ENCODE peak calls at places on chromosomes 12 and 14, in nine cellular contexts. One of them, this sample, is unnamed.

GRCh38 chr12:1644523-1645438 is 15.8 kb downstream of the WNT5B start:
- DNase-seq in CD8-positive, alpha-beta T cell: no peak
- DNase-seq in endothelial cell: no peak
- DNase-seq in heart right ventricle: peak
- DNase-seq in kidney epithelial cell: no peak
- DNase-seq in nephron progenitor cell: no peak
- DNase-seq in right atrium auricular region: peak
- DNase-seq in suprapubic skin: no peak
- DNase-seq in esophagus muscularis mucosa: no peak
- DNase-seq in this sample: no peak

GRCh38 chr12:74317078-74317581 is 220.5 kb upstream of the ATXN7L3B start:
- DNase-seq in heart right ventricle: no peak
- DNase-seq in kidney epithelial cell: peak
- DNase-seq in endothelial cell: peak
- DNase-seq in suprapubic skin: no peak
- DNase-seq in nephron progenitor cell: peak
- DNase-seq in CD8-positive, alpha-beta T cell: no peak
- DNase-seq in esophagus muscularis mucosa: no peak
- DNase-seq in right atrium auricular region: no peak
- DNase-seq in this sample: no peak

GRCh38 chr12:30979371-30980259 is 53.1 kb downstream of the TSPAN11 start:
- DNase-seq in endothelial cell: no peak
- DNase-seq in esophagus muscularis mucosa: no peak
- DNase-seq in CD8-positive, alpha-beta T cell: no peak
- DNase-seq in nephron progenitor cell: no peak
- DNase-seq in suprapubic skin: no peak
- DNase-seq in kidney epithelial cell: no peak
- DNase-seq in heart right ventricle: no peak
- DNase-seq in right atrium auricular region: no peak
- DNase-seq in this sample: no peak

GRCh38 chr12:62866451-62867082 is 68.4 kb downstream of the PPM1H start:
- DNase-seq in nephron progenitor cell: peak
- DNase-seq in endothelial cell: peak
- DNase-seq in right atrium auricular region: no peak
- DNase-seq in CD8-positive, alpha-beta T cell: no peak
- DNase-seq in heart right ventricle: no peak
- DNase-seq in kidney epithelial cell: peak
- DNase-seq in suprapubic skin: no peak
- DNase-seq in esophagus muscularis mucosa: no peak
- DNase-seq in this sample: no peak

GRCh38 chr14:74552623-74553022 is 59.1 kb downstream of the ISCA2 start:
- DNase-seq in esophagus muscularis mucosa: no peak
- DNase-seq in suprapubic skin: peak
- DNase-seq in endothelial cell: no peak
- DNase-seq in CD8-positive, alpha-beta T cell: no peak
- DNase-seq in heart right ventricle: peak
- DNase-seq in nephron progenitor cell: no peak
- DNase-seq in right atrium auricular region: peak
- DNase-seq in kidney epithelial cell: no peak
- DNase-seq in this sample: no peak

GRCh38 chr12:1890810-1891209 is 27.6 kb downstream of the CACNA2D4 start:
- DNase-seq in nephron progenitor cell: no peak
- DNase-seq in suprapubic skin: no peak
- DNase-seq in right atrium auricular region: no peak
- DNase-seq in heart right ventricle: no peak
- DNase-seq in esophagus muscularis mucosa: no peak
- DNase-seq in endothelial cell: no peak
- DNase-seq in kidney epithelial cell: no peak
- DNase-seq in CD8-positive, alpha-beta T cell: no peak
- DNase-seq in this sample: peak

GRCh38 chr12:90622431-90622830 is 332.5 kb downstream of the CCER1 start:
- DNase-seq in heart right ventricle: no peak
- DNase-seq in CD8-positive, alpha-beta T cell: no peak
- DNase-seq in kidney epithelial cell: no peak
- DNase-seq in esophagus muscularis mucosa: no peak
- DNase-seq in suprapubic skin: no peak
- DNase-seq in right atrium auricular region: no peak
- DNase-seq in nephron progenitor cell: peak
- DNase-seq in endothelial cell: no peak
- DNase-seq in this sample: no peak

GRCh38 chr12:51874013-51874412 is 13.9 kb upstream of the ANKRD33 start:
- DNase-seq in suprapubic skin: no peak
- DNase-seq in right atrium auricular region: no peak
- DNase-seq in esophagus muscularis mucosa: no peak
- DNase-seq in kidney epithelial cell: no peak
- DNase-seq in nephron progenitor cell: no peak
- DNase-seq in endothelial cell: no peak
- DNase-seq in CD8-positive, alpha-beta T cell: no peak
- DNase-seq in heart right ventricle: no peak
- DNase-seq in this sample: no peak

GRCh38 chr12:71503579-71504470 is 64.2 kb downstream of the LGR5 start:
- DNase-seq in kidney epithelial cell: no peak
- DNase-seq in esophagus muscularis mucosa: no peak
- DNase-seq in right atrium auricular region: no peak
- DNase-seq in suprapubic skin: no peak
- DNase-seq in heart right ventricle: no peak
- DNase-seq in endothelial cell: no peak
- DNase-seq in nephron progenitor cell: peak
- DNase-seq in CD8-positive, alpha-beta T cell: no peak
- DNase-seq in this sample: no peak

GRCh38 chr14:64649383-64649998 is 54.7 kb upstream of the PLEKHG3 start:
- DNase-seq in suprapubic skin: peak
- DNase-seq in heart right ventricle: no peak
- DNase-seq in esophagus muscularis mucosa: no peak
- DNase-seq in endothelial cell: no peak
- DNase-seq in kidney epithelial cell: no peak
- DNase-seq in CD8-positive, alpha-beta T cell: no peak
- DNase-seq in right atrium auricular region: no peak
- DNase-seq in nephron progenitor cell: no peak
- DNase-seq in this sample: no peak

GRCh38 chr12:24728366-24728765 is 220.5 kb downstream of the BCAT1 start:
- DNase-seq in nephron progenitor cell: no peak
- DNase-seq in endothelial cell: no peak
- DNase-seq in kidney epithelial cell: no peak
- DNase-seq in esophagus muscularis mucosa: no peak
- DNase-seq in right atrium auricular region: no peak
- DNase-seq in suprapubic skin: no peak
- DNase-seq in CD8-positive, alpha-beta T cell: no peak
- DNase-seq in heart right ventricle: no peak
- DNase-seq in this sample: no peak

DNA sequence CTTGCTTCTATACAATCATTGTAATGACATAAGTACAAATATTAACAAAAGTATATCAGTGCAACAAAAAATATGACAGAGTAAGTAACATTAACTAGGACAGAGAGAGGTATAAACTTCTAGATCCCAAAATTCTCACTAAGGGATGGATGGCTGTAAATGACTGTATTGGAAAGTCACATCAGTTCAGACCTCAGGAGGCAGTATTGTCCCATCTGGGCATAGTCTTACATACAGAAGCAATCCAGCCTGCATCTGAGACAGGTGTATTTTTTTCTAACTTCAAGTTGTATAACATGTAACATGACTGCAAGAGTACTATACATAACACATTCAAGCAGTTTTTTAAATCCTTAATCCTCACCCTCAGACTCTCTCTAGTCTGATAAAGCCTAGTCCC is 99.0 kb downstream of the GARIN6 start:
- DNase-seq in right atrium auricular region: no peak
- DNase-seq in esophagus muscularis mucosa: no peak
- DNase-seq in suprapubic skin: no peak
- DNase-seq in nephron progenitor cell: no peak
- DNase-seq in kidney epithelial cell: no peak
- DNase-seq in CD8-positive, alpha-beta T cell: no peak
- DNase-seq in heart right ventricle: no peak
- DNase-seq in endothelial cell: no peak
- DNase-seq in this sample: no peak
- TF ChIP-seq CTCF in right atrium auricular region: no peak
- TF ChIP-seq CTCF in esophagus muscularis mucosa: no peak
- TF ChIP-seq CTCF in suprapubic skin: no peak
- TF ChIP-seq CTCF in nephron progenitor cell: no peak
- TF ChIP-seq CTCF in kidney epithelial cell: no peak
- TF ChIP-seq CTCF in CD8-positive, alpha-beta T cell: no peak
- TF ChIP-seq CTCF in heart right ventricle: no peak
- TF ChIP-seq CTCF in endothelial cell: no peak
- TF ChIP-seq CTCF in this sample: no peak

GRCh38 chr14:106562451-106562850 is 1036.1 kb downstream of the TMEM121 start:
- DNase-seq in CD8-positive, alpha-beta T cell: no peak
- DNase-seq in kidney epithelial cell: no peak
- DNase-seq in right atrium auricular region: no peak
- DNase-seq in esophagus muscularis mucosa: no peak
- DNase-seq in endothelial cell: no peak
- DNase-seq in suprapubic skin: no peak
- DNase-seq in heart right ventricle: no peak
- DNase-seq in nephron progenitor cell: no peak
- DNase-seq in this sample: no peak

GRCh38 chr14:106551265-106551664 is 1024.9 kb downstream of the TMEM121 start:
- DNase-seq in right atrium auricular region: no peak
- DNase-seq in suprapubic skin: no peak
- DNase-seq in heart right ventricle: no peak
- DNase-seq in CD8-positive, alpha-beta T cell: no peak
- DNase-seq in kidney epithelial cell: no peak
- DNase-seq in esophagus muscularis mucosa: no peak
- DNase-seq in endothelial cell: no peak
- DNase-seq in nephron progenitor cell: no peak
- DNase-seq in this sample: no peak

DNA sequence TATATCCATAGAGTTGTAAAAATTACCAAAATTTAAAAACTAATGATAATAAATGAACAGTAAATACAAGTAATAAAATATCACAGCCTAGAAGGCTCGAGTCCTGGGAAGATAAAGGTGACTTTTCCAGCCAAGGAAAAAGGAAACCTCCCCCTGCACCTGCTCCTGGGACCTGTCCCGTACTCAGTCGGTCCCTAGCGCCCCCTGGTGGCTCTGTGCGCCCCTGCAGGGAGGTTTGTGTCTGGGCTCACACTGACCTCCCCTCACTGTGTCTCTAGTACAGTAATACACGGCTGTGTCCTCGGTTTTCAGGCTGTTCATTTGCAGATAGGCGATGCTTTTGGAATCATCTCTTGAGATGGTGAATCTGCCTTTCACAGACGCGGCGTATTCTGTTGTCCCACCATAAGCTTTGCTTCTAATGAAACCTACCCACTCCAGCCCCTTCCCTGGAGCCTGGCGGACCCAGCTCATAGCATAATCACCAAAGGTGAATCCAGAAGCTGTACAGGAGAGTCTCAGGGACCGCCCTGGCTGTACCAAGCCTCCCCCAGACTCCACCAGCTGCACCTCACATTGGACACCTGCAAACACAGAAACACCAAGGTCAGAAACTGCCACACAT is 1030.4 kb downstream of the TMEM121 start:
- DNase-seq in heart right ventricle: peak
- DNase-seq in nephron progenitor cell: no peak
- DNase-seq in CD8-positive, alpha-beta T cell: peak
- DNase-seq in endothelial cell: no peak
- DNase-seq in kidney epithelial cell: no peak
- DNase-seq in suprapubic skin: no peak
- DNase-seq in right atrium auricular region: no peak
- DNase-seq in esophagus muscularis mucosa: no peak
- DNase-seq in this sample: no peak
- TF ChIP-seq CTCF in heart right ventricle: peak
- TF ChIP-seq CTCF in nephron progenitor cell: no peak
- TF ChIP-seq CTCF in CD8-positive, alpha-beta T cell: peak
- TF ChIP-seq CTCF in endothelial cell: no peak
- TF ChIP-seq CTCF in kidney epithelial cell: peak
- TF ChIP-seq CTCF in suprapubic skin: no peak
- TF ChIP-seq CTCF in right atrium auricular region: no peak
- TF ChIP-seq CTCF in esophagus muscularis mucosa: no peak
- TF ChIP-seq CTCF in this sample: no peak

GRCh38 chr12:12072064-12072760 is 1.5 kb downstream of the BCL2L14 start:
- DNase-seq in suprapubic skin: no peak
- DNase-seq in kidney epithelial cell: no peak
- DNase-seq in endothelial cell: no peak
- DNase-seq in nephron progenitor cell: no peak
- DNase-seq in CD8-positive, alpha-beta T cell: no peak
- DNase-seq in right atrium auricular region: no peak
- DNase-seq in heart right ventricle: no peak
- DNase-seq in esophagus muscularis mucosa: no peak
- DNase-seq in this sample: no peak
- TF ChIP-seq CTCF in suprapubic skin: no peak
- TF ChIP-seq CTCF in kidney epithelial cell: no peak
- TF ChIP-seq CTCF in endothelial cell: no peak
- TF ChIP-seq CTCF in nephron progenitor cell: no peak
- TF ChIP-seq CTCF in CD8-positive, alpha-beta T cell: no peak
- TF ChIP-seq CTCF in right atrium auricular region: no peak
- TF ChIP-seq CTCF in heart right ventricle: no peak
- TF ChIP-seq CTCF in esophagus muscularis mucosa: no peak
- TF ChIP-seq CTCF in this sample: no peak

DNA sequence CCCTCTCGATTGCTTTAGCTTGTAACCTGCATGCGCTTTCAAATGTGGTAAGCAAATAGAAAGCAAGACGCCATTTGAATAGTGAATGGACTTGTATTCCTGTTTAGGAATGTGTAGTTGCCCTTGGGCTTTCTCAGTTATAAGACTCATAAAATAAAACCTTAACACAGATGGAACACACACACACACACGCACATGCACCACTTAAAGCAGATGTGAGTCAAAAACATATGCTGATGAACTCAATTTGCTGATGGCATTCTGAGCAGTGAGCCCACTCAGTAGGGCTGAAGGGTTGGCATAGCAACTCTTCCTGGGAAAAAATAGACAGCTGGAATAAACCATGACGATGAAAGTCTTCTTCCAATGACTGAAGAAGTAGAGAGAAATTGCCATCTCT is 360.5 kb downstream of the APAF1 start:
- DNase-seq in kidney epithelial cell: no peak
- DNase-seq in esophagus muscularis mucosa: no peak
- DNase-seq in heart right ventricle: no peak
- DNase-seq in endothelial cell: no peak
- DNase-seq in right atrium auricular region: no peak
- DNase-seq in nephron progenitor cell: no peak
- DNase-seq in CD8-positive, alpha-beta T cell: no peak
- DNase-seq in suprapubic skin: no peak
- DNase-seq in this sample: no peak
- TF ChIP-seq CTCF in kidney epithelial cell: no peak
- TF ChIP-seq CTCF in esophagus muscularis mucosa: no peak
- TF ChIP-seq CTCF in heart right ventricle: no peak
- TF ChIP-seq CTCF in endothelial cell: no peak
- TF ChIP-seq CTCF in right atrium auricular region: no peak
- TF ChIP-seq CTCF in nephron progenitor cell: no peak
- TF ChIP-seq CTCF in CD8-positive, alpha-beta T cell: no peak
- TF ChIP-seq CTCF in suprapubic skin: no peak
- TF ChIP-seq CTCF in this sample: no peak

This sample was measured in osteocyte.